ENCODE peak calls at places on chromosomes 2 and 18, in five cellular contexts. R, D, A, W and U are unnamed samples. For H3K9me3, the result is how much of the 10 kb centered on the place peaks cover.

GRCh38 chr2:1757567-1757966 is 13.3 kb upstream of the PXDN start:
- DNase-seq in R (no peak), D (peak), A (no peak), W (no peak), U (no peak)

GRCh38 chr2:140876015-140876414 is 1254.8 kb downstream of the LRP1B start:
- DNase-seq in R (no peak), D (no peak), A (no peak), W (no peak), U (no peak)

GRCh38 chr2:190221438-190221837 is 98.2 kb downstream of the HIBCH start:
- DNase-seq in R (no peak), D (no peak), A (no peak), W (no peak), U (no peak)

GRCh38 chr2:156800065-156800556 is 363.9 kb downstream of the GPD2 start:
- DNase-seq in R (no peak), D (no peak), A (no peak), W (no peak), U (no peak)

GRCh38 chr2:169038338-169038757 is 7.2 kb upstream of the ABCB11 start:
- DNase-seq in R (no peak), D (no peak), A (no peak), W (no peak), U (no peak)

GRCh38 chr2:152638590-152638989 is 78.7 kb downstream of the PRPF40A start:
- DNase-seq in R (no peak), D (no peak), A (no peak), W (no peak), U (no peak)

GRCh38 chr2:168773719-168774521 is 28.5 kb upstream of the NOSTRIN start:
- DNase-seq in R (peak), D (no peak), A (peak), W (peak), U (peak)

GRCh38 chr2:158990397-158991209 is 22.2 kb downstream of the TANC1 start:
- DNase-seq in R (no peak), D (no peak), A (peak), W (no peak), U (no peak)

GRCh38 chr2:211534655-211535054 is 978.3 kb downstream of the CPS1 start:
- DNase-seq in R (no peak), D (no peak), A (no peak), W (no peak), U (no peak)

GRCh38 chr2:8389373-8390108 is 292.3 kb upstream of the ID2 start:
- DNase-seq in R (no peak), D (no peak), A (peak), W (no peak), U (no peak)

GRCh38 chr2:120983344-120983743 is 247.7 kb downstream of the GLI2 start:
- DNase-seq in R (no peak), D (peak), A (peak), W (no peak), U (no peak)

GRCh38 chr2:32810909-32811495 is 135.8 kb upstream of the LTBP1 start:
- DNase-seq in R (no peak), D (no peak), A (no peak), W (no peak), U (no peak)

GRCh38 chr2:54872783-54873182 is 149.3 kb downstream of the EML6 start:
- DNase-seq in R (no peak), D (no peak), A (no peak), W (no peak), U (no peak)

GRCh38 chr2:208139447-208139846 is 6.5 kb downstream of the CRYGB start:
- DNase-seq in R (no peak), D (no peak), A (no peak), W (no peak), U (peak)
- H3K9me3 ChIP-seq in R (under half), D (under half), A (under half), W (under half), U (under half)

DNA sequence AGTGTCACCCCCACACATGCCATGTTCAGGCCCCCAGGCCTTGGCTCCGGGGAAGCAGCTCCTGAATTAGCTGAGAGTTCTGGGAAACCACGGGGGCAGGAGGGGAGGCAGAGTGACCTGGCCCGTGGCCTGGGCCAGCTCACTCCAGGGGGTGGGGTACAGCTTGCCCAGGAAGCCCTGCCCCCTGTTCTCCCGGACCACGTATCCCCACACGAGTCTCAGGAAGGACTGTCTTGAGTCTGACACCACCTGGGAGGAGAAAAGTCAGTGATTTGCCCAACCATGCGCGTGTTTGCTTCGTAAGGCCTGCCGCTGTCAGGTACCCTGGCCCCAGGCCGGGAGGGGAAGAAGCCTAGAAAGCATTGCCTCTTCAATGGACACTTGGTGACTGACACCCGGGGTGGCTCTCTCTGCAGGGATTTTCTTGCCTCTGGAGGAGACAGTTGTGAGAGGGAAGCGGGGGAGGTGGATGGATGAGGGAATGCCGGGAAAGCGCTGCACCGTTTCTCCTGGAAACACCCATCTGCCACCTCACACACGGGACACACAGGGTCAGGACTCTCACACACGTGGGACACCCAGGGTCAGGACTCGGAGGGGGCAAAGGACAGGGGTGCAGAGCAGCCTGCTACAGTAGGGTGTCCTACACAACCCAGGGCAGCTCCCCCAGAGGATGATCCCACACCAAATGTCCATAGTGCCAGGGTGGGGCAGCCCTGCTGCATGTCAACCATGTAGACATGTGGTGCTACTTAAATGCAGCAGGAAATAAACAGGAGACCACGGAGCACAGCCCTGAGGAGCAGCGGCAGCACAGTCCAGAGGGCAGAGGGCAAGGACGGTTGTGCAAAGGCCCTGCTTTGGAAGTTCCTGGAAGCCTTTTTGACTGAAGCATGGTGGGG is 4.9 kb downstream of the RAMP1 start:
- DNase-seq in R (peak), D (peak), A (no peak), W (peak), U (no peak)
- H3K27ac ChIP-seq in R (peak), D (no peak), A (peak), W (peak), U (no peak)

DNA sequence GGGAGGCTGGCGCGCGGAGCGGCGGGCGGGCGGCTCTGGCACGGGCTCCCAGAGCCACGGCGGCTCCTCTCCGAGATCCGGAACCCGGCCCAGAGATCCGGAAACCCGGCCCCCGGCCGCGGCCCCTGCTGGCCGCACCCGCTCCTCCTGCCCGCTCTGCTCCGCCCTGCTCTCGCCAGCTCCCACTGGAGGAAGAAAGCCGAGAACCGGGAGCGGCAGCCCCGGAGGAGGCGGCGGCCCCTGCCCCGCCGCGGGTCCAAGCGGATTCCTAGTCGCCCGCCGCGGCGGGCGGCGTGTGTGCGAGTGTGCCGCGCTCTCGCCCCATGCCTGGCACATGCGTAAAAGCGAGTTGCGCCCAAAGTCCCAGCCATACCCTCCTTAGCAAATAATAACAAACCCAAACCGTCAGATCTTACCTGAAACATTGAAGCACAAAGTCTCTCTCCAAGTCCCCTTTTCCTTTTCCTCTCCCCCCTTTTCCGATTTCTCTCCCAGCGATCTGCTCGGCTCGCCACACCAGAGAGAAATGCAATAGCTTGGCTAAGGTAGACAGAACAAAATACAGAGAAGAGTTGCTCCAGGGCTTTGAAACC is 108.7 kb upstream of the KCTD1 start:
- DNase-seq in R (peak), D (peak), A (peak), W (peak), U (peak)
- TF ChIP-seq POLR2A in R (peak), D (no peak), A (no peak), W (peak), U (no peak)

DNA sequence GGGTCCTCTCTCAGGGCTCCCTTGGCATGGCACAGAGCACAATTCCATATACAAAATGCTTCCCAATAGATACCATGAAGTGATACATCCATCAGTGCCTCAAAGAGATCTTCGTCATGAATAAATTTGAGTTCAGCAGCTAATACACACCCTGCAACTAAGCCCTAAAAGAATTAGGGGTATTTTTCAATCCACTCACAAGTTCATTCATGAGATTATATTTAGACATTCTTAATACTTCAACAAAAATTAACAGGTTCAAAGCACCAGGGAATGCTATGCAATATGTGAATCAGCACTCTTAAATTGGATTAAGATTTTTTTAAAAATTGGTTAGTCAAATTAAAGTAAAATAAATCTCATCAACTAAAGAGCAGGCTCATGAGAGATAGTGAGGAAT is 79.7 kb downstream of the PID1 start:
- DNase-seq in R (no peak), D (no peak), A (no peak), W (no peak), U (no peak)
- H3K9me3 ChIP-seq in R (under half), D (under half), A (under half), W (under half), U (under half)

DNA sequence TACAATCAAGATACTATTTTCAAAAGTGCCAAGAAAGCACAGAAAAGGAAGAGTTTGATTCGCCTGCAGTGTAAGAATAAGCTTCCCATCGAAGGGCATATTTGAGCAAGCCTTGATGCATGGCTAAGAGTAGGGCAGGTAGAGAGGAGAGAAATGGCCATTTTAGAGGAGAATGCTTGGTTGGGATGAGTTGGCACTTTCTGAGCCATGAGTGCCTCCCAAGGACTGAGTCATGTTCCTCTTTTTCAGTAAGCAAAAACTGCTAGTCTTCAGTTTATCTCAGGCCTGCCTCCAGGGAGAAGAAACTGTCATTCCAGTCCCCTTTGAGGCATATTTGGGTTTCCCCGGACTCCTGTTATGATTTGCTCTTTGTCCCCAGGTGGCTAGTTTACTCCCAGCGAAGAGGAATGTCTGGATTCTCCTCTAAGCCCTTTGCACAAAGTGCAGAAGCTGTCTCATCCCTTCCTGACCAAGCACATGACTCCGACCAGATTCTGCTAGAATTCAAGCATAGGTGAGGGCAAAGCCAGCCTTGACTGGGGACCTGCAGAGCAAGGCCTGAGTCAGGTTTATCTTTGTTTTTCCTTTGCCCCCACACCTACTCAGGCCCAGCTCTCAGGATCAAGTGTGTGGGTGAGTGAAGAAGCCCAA is 115.2 kb downstream of the TTC32 start:
- DNase-seq in R (no peak), D (no peak), A (peak), W (no peak), U (no peak)
- H3K27ac ChIP-seq in R (no peak), D (no peak), A (peak), W (no peak), U (no peak)